ENCODE peak calls at places on chromosome 9, in eight cellular contexts. One of them, this sample, is unnamed.

GRCh38 chr9:135308809-135309762 is 170.5 kb upstream of the PPP1R26 start:
- DNase-seq in epithelial cell of esophagus: no peak
- DNase-seq in stimulated activated CD8-positive, alpha-beta memory T cell treated with anti-CD3 and anti-CD28 coated beads, Interleukin-15, amount 100 ng/mL, for 1 hour: no peak
- DNase-seq in brain microvascular endothelial cell: no peak
- DNase-seq in COR-L47: no peak
- DNase-seq in NCI-H1092: no peak
- DNase-seq in NCI-H510A: no peak
- DNase-seq in body of pancreas: peak; percentile 55
- DNase-seq in this sample: no peak

GRCh38 chr9:17600962-17601593 is 22.2 kb downstream of the SH3GL2 start:
- DNase-seq in epithelial cell of esophagus: peak; percentile 3
- DNase-seq in stimulated activated CD8-positive, alpha-beta memory T cell treated with anti-CD3 and anti-CD28 coated beads, Interleukin-15, amount 100 ng/mL, for 1 hour: no peak
- DNase-seq in brain microvascular endothelial cell: no peak
- DNase-seq in COR-L47: no peak
- DNase-seq in NCI-H1092: no peak
- DNase-seq in NCI-H510A: no peak
- DNase-seq in body of pancreas: no peak
- DNase-seq in this sample: no peak

GRCh38 chr9:113657765-113658564 is 194.4 kb downstream of the RGS3 start:
- DNase-seq in epithelial cell of esophagus: peak; percentile 84
- DNase-seq in stimulated activated CD8-positive, alpha-beta memory T cell treated with anti-CD3 and anti-CD28 coated beads, Interleukin-15, amount 100 ng/mL, for 1 hour: peak; percentile 72
- DNase-seq in brain microvascular endothelial cell: peak; percentile 81
- DNase-seq in COR-L47: peak; percentile 67
- DNase-seq in NCI-H1092: peak; percentile 70
- DNase-seq in NCI-H510A: peak; percentile 28
- DNase-seq in body of pancreas: peak; percentile 92
- DNase-seq in this sample: peak; percentile 77

GRCh38 chr9:34896112-34896511 is 62.0 kb upstream of the PHF24 start:
- DNase-seq in epithelial cell of esophagus: no peak
- DNase-seq in stimulated activated CD8-positive, alpha-beta memory T cell treated with anti-CD3 and anti-CD28 coated beads, Interleukin-15, amount 100 ng/mL, for 1 hour: no peak
- DNase-seq in brain microvascular endothelial cell: no peak
- DNase-seq in COR-L47: no peak
- DNase-seq in NCI-H1092: no peak
- DNase-seq in NCI-H510A: no peak
- DNase-seq in body of pancreas: no peak
- DNase-seq in this sample: no peak

GRCh38 chr9:118455259-118455658 is 751.1 kb downstream of the TLR4 start:
- DNase-seq in epithelial cell of esophagus: no peak
- DNase-seq in stimulated activated CD8-positive, alpha-beta memory T cell treated with anti-CD3 and anti-CD28 coated beads, Interleukin-15, amount 100 ng/mL, for 1 hour: no peak
- DNase-seq in brain microvascular endothelial cell: no peak
- DNase-seq in COR-L47: no peak
- DNase-seq in NCI-H1092: no peak
- DNase-seq in NCI-H510A: no peak
- DNase-seq in body of pancreas: no peak
- DNase-seq in this sample: no peak

GRCh38 chr9:34405719-34406118 is 29.0 kb upstream of the MYORG start:
- DNase-seq in epithelial cell of esophagus: peak; percentile 38
- DNase-seq in stimulated activated CD8-positive, alpha-beta memory T cell treated with anti-CD3 and anti-CD28 coated beads, Interleukin-15, amount 100 ng/mL, for 1 hour: no peak
- DNase-seq in brain microvascular endothelial cell: peak; percentile 42
- DNase-seq in COR-L47: no peak
- DNase-seq in NCI-H1092: no peak
- DNase-seq in NCI-H510A: no peak
- DNase-seq in body of pancreas: no peak
- DNase-seq in this sample: no peak

GRCh38 chr9:111759762-111760639 is 34.7 kb downstream of the SHOC1 start:
- DNase-seq in epithelial cell of esophagus: peak; percentile 84
- DNase-seq in stimulated activated CD8-positive, alpha-beta memory T cell treated with anti-CD3 and anti-CD28 coated beads, Interleukin-15, amount 100 ng/mL, for 1 hour: peak; percentile 20
- DNase-seq in brain microvascular endothelial cell: peak; percentile 91
- DNase-seq in COR-L47: peak; percentile 42
- DNase-seq in NCI-H1092: peak; percentile 49
- DNase-seq in NCI-H510A: peak; percentile 40
- DNase-seq in body of pancreas: peak; percentile 50
- DNase-seq in this sample: peak; percentile 48

GRCh38 chr9:18459958-18460584 is 13.9 kb upstream of the ADAMTSL1 start:
- DNase-seq in epithelial cell of esophagus: peak; percentile 96
- DNase-seq in stimulated activated CD8-positive, alpha-beta memory T cell treated with anti-CD3 and anti-CD28 coated beads, Interleukin-15, amount 100 ng/mL, for 1 hour: no peak
- DNase-seq in brain microvascular endothelial cell: peak; percentile 69
- DNase-seq in COR-L47: no peak
- DNase-seq in NCI-H1092: no peak
- DNase-seq in NCI-H510A: no peak
- DNase-seq in body of pancreas: no peak
- DNase-seq in this sample: no peak

GRCh38 chr9:88835038-88835466 is 156.2 kb upstream of the S1PR3 start:
- DNase-seq in epithelial cell of esophagus: no peak
- DNase-seq in stimulated activated CD8-positive, alpha-beta memory T cell treated with anti-CD3 and anti-CD28 coated beads, Interleukin-15, amount 100 ng/mL, for 1 hour: no peak
- DNase-seq in brain microvascular endothelial cell: peak; percentile 55
- DNase-seq in COR-L47: no peak
- DNase-seq in NCI-H1092: no peak
- DNase-seq in NCI-H510A: no peak
- DNase-seq in body of pancreas: no peak
- DNase-seq in this sample: no peak

GRCh38 chr9:112558476-112558875 is 71.8 kb downstream of the KIAA1958 start:
- DNase-seq in epithelial cell of esophagus: peak; percentile 38
- DNase-seq in stimulated activated CD8-positive, alpha-beta memory T cell treated with anti-CD3 and anti-CD28 coated beads, Interleukin-15, amount 100 ng/mL, for 1 hour: no peak
- DNase-seq in brain microvascular endothelial cell: peak; percentile 20
- DNase-seq in COR-L47: no peak
- DNase-seq in NCI-H1092: no peak
- DNase-seq in NCI-H510A: no peak
- DNase-seq in body of pancreas: no peak
- DNase-seq in this sample: no peak

GRCh38 chr9:81318571-81318970 is 370.8 kb downstream of the TLE1 start:
- DNase-seq in epithelial cell of esophagus: peak; percentile 61
- DNase-seq in stimulated activated CD8-positive, alpha-beta memory T cell treated with anti-CD3 and anti-CD28 coated beads, Interleukin-15, amount 100 ng/mL, for 1 hour: no peak
- DNase-seq in brain microvascular endothelial cell: peak; percentile 32
- DNase-seq in COR-L47: no peak
- DNase-seq in NCI-H1092: no peak
- DNase-seq in NCI-H510A: no peak
- DNase-seq in body of pancreas: no peak
- DNase-seq in this sample: no peak

GRCh38 chr9:115891929-115892328 is 261.7 kb upstream of the PAPPA start:
- DNase-seq in epithelial cell of esophagus: peak; percentile 36
- DNase-seq in stimulated activated CD8-positive, alpha-beta memory T cell treated with anti-CD3 and anti-CD28 coated beads, Interleukin-15, amount 100 ng/mL, for 1 hour: no peak
- DNase-seq in brain microvascular endothelial cell: peak; percentile 14
- DNase-seq in COR-L47: no peak
- DNase-seq in NCI-H1092: no peak
- DNase-seq in NCI-H510A: no peak
- DNase-seq in body of pancreas: no peak
- DNase-seq in this sample: no peak

GRCh38 chr9:5718296-5719032 is 89.6 kb downstream of the RIC1 start:
- DNase-seq in epithelial cell of esophagus: no peak
- DNase-seq in stimulated activated CD8-positive, alpha-beta memory T cell treated with anti-CD3 and anti-CD28 coated beads, Interleukin-15, amount 100 ng/mL, for 1 hour: no peak
- DNase-seq in brain microvascular endothelial cell: no peak
- DNase-seq in COR-L47: no peak
- DNase-seq in NCI-H1092: no peak
- DNase-seq in NCI-H510A: no peak
- DNase-seq in body of pancreas: no peak
- DNase-seq in this sample: no peak

GRCh38 chr9:126614088-126614454 is 343 bp downstream of the LMX1B start:
- DNase-seq in epithelial cell of esophagus: no peak
- DNase-seq in stimulated activated CD8-positive, alpha-beta memory T cell treated with anti-CD3 and anti-CD28 coated beads, Interleukin-15, amount 100 ng/mL, for 1 hour: no peak
- DNase-seq in brain microvascular endothelial cell: no peak
- DNase-seq in COR-L47: peak; percentile 35
- DNase-seq in NCI-H1092: no peak
- DNase-seq in NCI-H510A: no peak
- DNase-seq in body of pancreas: peak; percentile 40
- DNase-seq in this sample: no peak

GRCh38 chr9:93684806-93685553 is 108.6 kb downstream of the PHF2 start:
- DNase-seq in epithelial cell of esophagus: peak; percentile 39
- DNase-seq in stimulated activated CD8-positive, alpha-beta memory T cell treated with anti-CD3 and anti-CD28 coated beads, Interleukin-15, amount 100 ng/mL, for 1 hour: no peak
- DNase-seq in brain microvascular endothelial cell: no peak
- DNase-seq in COR-L47: peak; percentile 17
- DNase-seq in NCI-H1092: no peak
- DNase-seq in NCI-H510A: no peak
- DNase-seq in body of pancreas: no peak
- DNase-seq in this sample: no peak

GRCh38 chr9:82606761-82607382 is 456.1 kb downstream of the RASEF start:
- DNase-seq in epithelial cell of esophagus: peak; percentile 74
- DNase-seq in stimulated activated CD8-positive, alpha-beta memory T cell treated with anti-CD3 and anti-CD28 coated beads, Interleukin-15, amount 100 ng/mL, for 1 hour: no peak
- DNase-seq in brain microvascular endothelial cell: peak; percentile 74
- DNase-seq in COR-L47: peak; percentile 67
- DNase-seq in NCI-H1092: peak; percentile 60
- DNase-seq in NCI-H510A: no peak
- DNase-seq in body of pancreas: peak; percentile 60
- DNase-seq in this sample: peak; percentile 39

This sample was measured in T1000.